ENCODE peak calls at places on chromosome 20, in ten cellular contexts. Q is SJSA1; B is neuronal stem cell; E is adrenal gland; T is CD8-positive, alpha-beta memory T cell; V is A673; D is heart right ventricle; C is colonic mucosa; L is stomach; R is HCT116. G is an unnamed sample. For H3K4me1, the result is how much of the 10 kb centered on the place peaks cover.

GRCh38 chr20:40961686-40962640 is 66.7 kb upstream of the TOP1 start:
- DNase-seq in E (no peak), L (peak), B (no peak), R (no peak), V (no peak), Q (no peak), T (no peak), C (no peak), D (no peak), G (no peak)

GRCh38 chr20:58407201-58407873 is 18.3 kb downstream of the VAPB start:
- DNase-seq in C (no peak), Q (no peak), R (no peak), L (no peak), V (peak), T (no peak), B (no peak), E (no peak), D (no peak), G (no peak)

GRCh38 chr20:35568645-35569044 is 26.8 kb downstream of the ERGIC3 start:
- DNase-seq in L (no peak), T (no peak), V (no peak), Q (no peak), E (no peak), C (no peak), R (peak), D (no peak), B (no peak), G (no peak)

GRCh38 chr20:40897177-40897700 is 131.4 kb upstream of the TOP1 start:
- DNase-seq in B (no peak), V (peak), C (no peak), Q (no peak), D (no peak), R (no peak), E (no peak), L (no peak), T (no peak), G (no peak)

GRCh38 chr20:38534756-38535155 is 46.2 kb upstream of the ADIG start:
- DNase-seq in T (no peak), L (no peak), D (no peak), B (no peak), E (no peak), R (no peak), V (no peak), Q (no peak), C (no peak), G (no peak)

GRCh38 chr20:14860410-14860814 is 523.0 kb upstream of the FLRT3 start:
- DNase-seq in R (no peak), V (no peak), D (no peak), T (no peak), B (peak), L (no peak), C (no peak), E (no peak), Q (no peak), G (no peak)

GRCh38 chr20:32493356-32493755 is 91.8 kb downstream of the NOL4L start:
- DNase-seq in R (no peak), V (no peak), E (no peak), D (no peak), Q (no peak), B (no peak), L (no peak), C (no peak), T (no peak), G (no peak)

GRCh38 chr20:50987493-50988210 is 29.0 kb downstream of the MOCS3 start:
- DNase-seq in L (peak), C (peak), R (peak), B (peak), T (peak), V (peak), Q (peak), E (peak), D (peak), G (peak)

GRCh38 chr20:17327185-17327780 is 100.4 kb downstream of the PCSK2 start:
- DNase-seq in T (no peak), R (no peak), B (no peak), L (no peak), V (no peak), Q (no peak), D (no peak), E (no peak), C (no peak), G (no peak)

GRCh38 chr20:25573288-25574251 is 11.8 kb downstream of the NINL start:
- DNase-seq in V (no peak), T (no peak), D (no peak), B (no peak), C (no peak), L (no peak), R (no peak), Q (no peak), E (peak), G (no peak)

GRCh38 chr20:46699651-46700359 is 9.6 kb upstream of the SLC2A10 start:
- DNase-seq in Q (no peak), C (no peak), E (no peak), D (no peak), T (no peak), B (no peak), V (peak), R (no peak), L (no peak), G (no peak)

GRCh38 chr20:52441708-52442107 is 250.1 kb upstream of the ZFP64 start:
- DNase-seq in L (no peak), B (no peak), T (no peak), E (no peak), D (no peak), Q (no peak), V (no peak), R (no peak), C (no peak), G (no peak)

GRCh38 chr20:61916318-61916891 is 149.3 kb downstream of the TAF4 start:
- DNase-seq in Q (no peak), E (no peak), B (no peak), V (no peak), R (no peak), C (no peak), T (no peak), D (no peak), L (no peak), G (no peak)

GRCh38 chr20:20780127-20780822 is 67.8 kb upstream of the RALGAPA2 start:
- DNase-seq in E (peak), D (peak), V (peak), C (peak), B (no peak), T (peak), R (no peak), Q (no peak), L (peak), G (peak)

GRCh38 chr20:36465109-36466080 is 75.9 kb upstream of the MYL9 start:
- DNase-seq in R (peak), C (peak), V (peak), E (peak), D (no peak), B (no peak), Q (peak), T (no peak), L (peak), G (no peak)

GRCh38 chr20:5569021-5569420 is 181.2 kb upstream of the SHLD1 start:
- DNase-seq in E (no peak), Q (no peak), L (no peak), C (peak), T (peak), D (peak), B (no peak), V (peak), R (peak), G (no peak)

GRCh38 chr20:32660661-32661060 is 13.1 kb downstream of the C20orf203 start:
- DNase-seq in C (no peak), V (no peak), T (no peak), L (no peak), E (no peak), R (no peak), D (no peak), Q (no peak), B (no peak), G (no peak)

GRCh38 chr20:35291654-35292503 is at the start of gene FAM83C:
- DNase-seq in R (no peak), D (no peak), C (no peak), E (no peak), T (no peak), B (no peak), V (no peak), Q (no peak), L (no peak), G (no peak)

GRCh38 chr20:22555791-22556564 is 28.4 kb downstream of the FOXA2 start:
- DNase-seq in L (no peak), C (no peak), E (no peak), R (no peak), T (no peak), Q (no peak), D (no peak), B (no peak), V (no peak), G (peak)

GRCh38 chr20:31707994-31708744 is 14.5 kb downstream of the BCL2L1 start:
- DNase-seq in D (peak), C (peak), B (no peak), R (no peak), T (no peak), L (peak), E (peak), V (no peak), Q (no peak), G (no peak)

GRCh38 chr20:58712116-58712822 is 19.7 kb downstream of the NPEPL1 start:
- DNase-seq in D (no peak), T (no peak), B (no peak), L (peak), R (no peak), V (no peak), E (peak), Q (no peak), C (peak), G (no peak)

GRCh38 chr20:21499641-21500040 is 14.2 kb downstream of the NKX2-2 start:
- DNase-seq in E (no peak), Q (no peak), B (no peak), C (no peak), T (no peak), D (no peak), L (no peak), V (no peak), R (no peak), G (no peak)

GRCh38 chr20:2806351-2806701 is 5.9 kb upstream of the CPXM1 start:
- DNase-seq in E (no peak), B (no peak), L (no peak), V (no peak), Q (peak), T (no peak), D (no peak), R (no peak), C (no peak), G (no peak)

GRCh38 chr20:3258429-3258828 is 19.4 kb upstream of the SLC4A11 start:
- DNase-seq in C (no peak), V (no peak), R (no peak), T (no peak), B (no peak), D (no peak), E (no peak), L (no peak), Q (no peak), G (no peak)

GRCh38 chr20:55472704-55473103 is 532.6 kb downstream of the CBLN4 start:
- DNase-seq in E (no peak), R (no peak), L (no peak), T (no peak), Q (no peak), D (no peak), B (no peak), V (no peak), C (no peak), G (no peak)

GRCh38 chr20:24701668-24702067 is 232.2 kb downstream of the SYNDIG1 start:
- DNase-seq in D (no peak), T (no peak), E (no peak), R (no peak), B (no peak), V (no peak), C (no peak), Q (no peak), L (no peak), G (no peak)

GRCh38 chr20:18928626-18929025 is 115.0 kb downstream of the SCP2D1 start:
- DNase-seq in L (peak), V (no peak), T (no peak), E (no peak), C (no peak), B (no peak), Q (no peak), D (no peak), R (no peak), G (no peak)

GRCh38 chr20:46088409-46089075 is 1.2 kb downstream of the NCOA5 start:
- DNase-seq in V (peak), Q (no peak), R (no peak), C (no peak), L (no peak), E (no peak), B (no peak), D (no peak), T (no peak), G (no peak)

GRCh38 chr20:15832512-15832911 is 740.7 kb downstream of the KIF16B start:
- DNase-seq in Q (no peak), D (no peak), C (no peak), R (no peak), V (no peak), T (no peak), B (no peak), L (no peak), E (no peak), G (no peak)

GRCh38 chr20:41510847-41511453 is 107.2 kb downstream of the CHD6 start:
- DNase-seq in B (no peak), T (no peak), V (no peak), E (no peak), D (no peak), Q (no peak), C (no peak), L (no peak), R (no peak), G (no peak)

GRCh38 chr20:23050847-23051627 is 1.6 kb upstream of the THBD start:
- DNase-seq in B (peak), C (peak), V (peak), Q (peak), E (peak), R (peak), L (peak), T (no peak), D (peak), G (peak)

GRCh38 chr20:19074828-19075516 is 137.5 kb upstream of the SLC24A3 start:
- DNase-seq in T (peak), C (no peak), B (no peak), E (no peak), V (no peak), Q (no peak), D (no peak), R (no peak), L (no peak), G (peak)

GRCh38 chr20:51447097-51447764 is 95.3 kb downstream of the NFATC2 start:
- DNase-seq in Q (peak), V (peak), L (no peak), E (peak), R (peak), T (no peak), C (peak), B (peak), D (peak), G (peak)

GRCh38 chr20:42530855-42531674 is 658.6 kb downstream of the PTPRT start:
- DNase-seq in D (peak), R (no peak), C (no peak), B (peak), L (no peak), E (no peak), T (no peak), Q (no peak), V (peak), G (no peak)

GRCh38 chr20:37337208-37337955 is 8.6 kb upstream of the SRC start:
- DNase-seq in C (no peak), R (no peak), T (no peak), D (no peak), V (no peak), Q (no peak), E (peak), B (no peak), L (no peak), G (no peak)

GRCh38 chr20:45919536-45919933 is 7.6 kb upstream of the PLTP start:
- DNase-seq in R (no peak), B (no peak), Q (no peak), T (no peak), D (peak), E (no peak), V (no peak), C (peak), L (peak), G (no peak)

GRCh38 chr20:11993886-11994466 is 76.3 kb downstream of the BTBD3 start:
- DNase-seq in V (peak), B (no peak), Q (no peak), R (no peak), E (no peak), L (no peak), C (no peak), D (no peak), T (no peak), G (no peak)

GRCh38 chr20:44358776-44359175 is 3.3 kb downstream of the HNF4A start:
- DNase-seq in L (no peak), D (no peak), R (no peak), B (no peak), V (no peak), Q (no peak), E (no peak), T (no peak), C (no peak), G (no peak)

DNA sequence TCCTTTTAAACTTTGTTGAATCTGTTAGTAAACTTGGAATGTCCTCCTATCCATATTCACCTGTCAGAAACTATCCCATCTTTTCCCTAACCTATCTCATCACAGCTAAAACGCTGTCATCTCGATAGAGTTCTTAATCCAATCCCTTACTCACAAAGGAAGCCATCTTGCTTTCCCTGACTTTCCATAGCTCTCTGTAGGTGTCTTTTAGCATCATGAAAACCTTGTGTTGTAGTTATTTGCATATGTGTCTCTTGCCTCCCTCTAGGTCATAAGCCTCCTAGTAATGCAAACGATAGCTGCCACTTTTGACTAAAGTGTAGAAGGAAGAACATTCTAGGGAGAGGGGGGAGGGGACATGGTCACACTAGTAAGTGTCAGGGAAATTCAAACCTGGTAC is 283.6 kb downstream of the HAO1 start:
- DNase-seq in C (no peak), E (no peak), B (no peak), V (no peak), L (no peak), T (no peak), Q (no peak), R (no peak), D (no peak), G (no peak)
- H3K4me3 ChIP-seq in C (no peak), E (no peak), B (no peak), V (no peak), L (no peak), T (no peak), Q (no peak), R (no peak), D (no peak), G (no peak)

DNA sequence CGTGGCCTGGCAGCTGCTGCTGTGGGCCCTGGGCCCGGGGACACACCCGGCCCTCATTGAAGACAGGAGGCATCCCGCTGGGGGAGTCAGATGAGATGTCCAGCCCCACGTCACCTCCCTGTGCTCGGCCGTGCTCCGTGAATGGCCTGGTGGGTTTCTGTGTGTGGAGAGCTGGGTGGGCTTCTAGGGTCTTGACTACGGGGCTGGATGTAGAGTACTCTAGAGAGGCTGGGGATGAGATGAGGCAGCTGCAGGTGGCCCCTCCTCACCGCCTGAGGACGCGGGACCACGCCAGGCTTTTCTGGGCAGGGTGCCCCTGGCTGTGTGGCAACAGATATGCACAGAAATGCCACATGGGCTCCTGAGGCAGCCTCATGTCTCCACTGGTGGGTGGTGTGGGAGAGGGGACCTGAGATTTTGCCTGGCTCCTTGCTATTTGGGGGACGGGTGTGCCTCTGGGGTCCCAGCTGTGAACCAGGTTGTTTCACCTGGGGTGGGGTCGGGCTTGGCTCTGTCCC is 8.4 kb upstream of the BHLHE23 start:
- DNase-seq in D (no peak), V (no peak), E (no peak), Q (no peak), B (no peak), R (no peak), T (no peak), L (no peak), C (no peak), G (no peak)
- H3K27ac ChIP-seq in D (no peak), V (no peak), E (no peak), Q (no peak), B (peak), R (no peak), T (no peak), L (no peak), C (no peak), G (no peak)

GRCh38 chr20:49982072-49982345 is 771 bp upstream of the SNAI1 start:
- DNase-seq in Q (no peak), L (no peak), V (no peak), T (no peak), B (no peak), R (no peak), E (no peak), C (no peak), D (no peak), G (no peak)
- H3K4me1 ChIP-seq in Q (under half), L (under half), V (under half), T (under half), B (under half), R (half or more), E (under half), C (under half), D (under half), G (under half)

DNA sequence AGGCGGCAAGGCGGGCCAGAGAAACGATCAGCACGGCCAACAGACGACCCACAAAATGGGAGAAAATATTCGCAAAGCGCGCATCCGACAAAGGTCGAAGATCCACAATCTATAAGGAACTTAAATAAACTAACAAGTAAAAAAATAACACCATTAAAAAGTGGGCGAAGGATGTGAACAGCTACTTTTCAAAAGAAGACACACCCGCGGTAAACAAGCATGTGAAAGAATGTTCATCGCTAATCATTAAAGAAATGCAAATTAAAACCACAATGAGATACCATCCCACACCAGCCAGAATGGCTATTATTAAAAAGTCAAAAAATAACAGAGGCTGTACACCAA is 117.8 kb upstream of the SIRPA start:
- DNase-seq in T (no peak), B (no peak), R (no peak), Q (no peak), C (no peak), D (no peak), L (no peak), E (no peak), V (no peak), G (no peak)
- H3K4me3 ChIP-seq in T (peak), B (peak), R (peak), Q (peak), C (peak), D (peak), L (peak), E (no peak), V (peak), G (no peak)

GRCh38 chr20:10639051-10639761 is 34.6 kb downstream of the JAG1 start:
- DNase-seq in T (no peak), L (no peak), V (no peak), C (no peak), E (no peak), Q (no peak), B (no peak), R (no peak), D (no peak), G (no peak)

GRCh38 chr20:10639762-10640556 is 33.8 kb downstream of the JAG1 start:
- DNase-seq in L (no peak), C (no peak), Q (no peak), R (no peak), V (peak), B (peak), E (no peak), D (no peak), T (no peak), G (no peak)

GRCh38 chr20:10641467-10641866 is 32.3 kb downstream of the JAG1 start:
- DNase-seq in L (no peak), T (no peak), E (no peak), V (no peak), B (no peak), D (no peak), C (no peak), R (no peak), Q (no peak), G (no peak)

GRCh38 chr20:10641893-10642292 is 31.9 kb downstream of the JAG1 start:
- DNase-seq in B (no peak), T (no peak), L (no peak), D (no peak), V (no peak), C (no peak), E (no peak), Q (no peak), R (no peak), G (no peak)

DNA sequence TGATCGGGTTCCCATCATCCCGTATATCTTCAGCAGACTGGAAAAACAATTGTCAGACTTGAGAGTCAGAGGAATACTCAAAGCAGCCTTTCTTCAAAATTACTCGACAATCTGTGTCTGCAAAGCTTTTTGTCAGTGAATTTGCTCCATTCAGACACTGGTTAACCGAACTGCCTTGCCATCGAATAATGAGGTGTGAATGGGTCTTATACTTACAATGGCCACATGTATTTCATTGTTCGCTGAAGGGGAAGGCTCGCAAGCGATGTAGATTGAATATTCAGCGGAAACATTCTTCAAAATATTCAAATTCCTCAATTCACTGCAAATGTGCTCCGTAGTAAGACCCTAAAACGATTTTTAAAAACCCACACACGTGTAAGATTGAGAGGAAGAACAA is 32.9 kb downstream of the JAG1 start:
- DNase-seq in V (no peak), Q (no peak), E (no peak), C (no peak), L (no peak), R (no peak), T (no peak), B (no peak), D (no peak), G (no peak)
- H3K27ac ChIP-seq in V (no peak), Q (no peak), E (no peak), C (no peak), L (no peak), R (no peak), T (no peak), B (peak), D (peak), G (no peak)

G was measured in lung.